ENCODE peak calls at places on chromosome 6, in eight cellular contexts. One of them, this sample, is unnamed.

GRCh38 chr6:32179746-32180405 is 1.7 kb downstream of the RNF5 start:
- DNase-seq in neural progenitor cell: no peak
- DNase-seq in A549: no peak
- DNase-seq in cardiac fibroblast: no peak
- DNase-seq in tibial nerve: no peak
- DNase-seq in fibroblast of mammary gland: no peak
- DNase-seq in astrocyte of the cerebellum: no peak
- DNase-seq in colonic mucosa: no peak
- DNase-seq in this sample: no peak

GRCh38 chr6:28657756-28658465 is 132.2 kb downstream of the GPX5 start:
- DNase-seq in astrocyte of the cerebellum: no peak
- DNase-seq in fibroblast of mammary gland: peak; percentile 68
- DNase-seq in cardiac fibroblast: peak; percentile 73
- DNase-seq in colonic mucosa: peak; percentile 59
- DNase-seq in neural progenitor cell: peak; percentile 68
- DNase-seq in tibial nerve: no peak
- DNase-seq in A549: peak; percentile 58
- DNase-seq in this sample: no peak

GRCh38 chr6:135540207-135540877 is 42.8 kb upstream of the AHI1 start:
- DNase-seq in tibial nerve: no peak
- DNase-seq in neural progenitor cell: no peak
- DNase-seq in fibroblast of mammary gland: peak; percentile 60
- DNase-seq in colonic mucosa: no peak
- DNase-seq in cardiac fibroblast: peak; percentile 80
- DNase-seq in astrocyte of the cerebellum: peak; percentile 36
- DNase-seq in A549: peak; percentile 21
- DNase-seq in this sample: no peak

GRCh38 chr6:30601815-30602641 is 15.0 kb downstream of the PPP1R10 start:
- DNase-seq in cardiac fibroblast: no peak
- DNase-seq in astrocyte of the cerebellum: no peak
- DNase-seq in A549: no peak
- DNase-seq in colonic mucosa: no peak
- DNase-seq in tibial nerve: no peak
- DNase-seq in neural progenitor cell: no peak
- DNase-seq in fibroblast of mammary gland: no peak
- DNase-seq in this sample: no peak

GRCh38 chr6:31158863-31159855 is 770 bp downstream of the TCF19 start:
- DNase-seq in fibroblast of mammary gland: peak; percentile 24
- DNase-seq in tibial nerve: no peak
- DNase-seq in cardiac fibroblast: peak; percentile 17
- DNase-seq in colonic mucosa: peak; percentile 34
- DNase-seq in neural progenitor cell: peak; percentile 46
- DNase-seq in astrocyte of the cerebellum: no peak
- DNase-seq in A549: no peak
- DNase-seq in this sample: no peak

GRCh38 chr6:136067731-136068341 is 182.3 kb downstream of the MTFR2 start:
- DNase-seq in colonic mucosa: no peak
- DNase-seq in neural progenitor cell: peak; percentile 41
- DNase-seq in A549: no peak
- DNase-seq in fibroblast of mammary gland: peak; percentile 49
- DNase-seq in astrocyte of the cerebellum: peak; percentile 85
- DNase-seq in tibial nerve: no peak
- DNase-seq in cardiac fibroblast: peak; percentile 84
- DNase-seq in this sample: peak; percentile 98

GRCh38 chr6:5521322-5521721 is 260.0 kb downstream of the FARS2 start:
- DNase-seq in tibial nerve: no peak
- DNase-seq in colonic mucosa: no peak
- DNase-seq in cardiac fibroblast: no peak
- DNase-seq in A549: no peak
- DNase-seq in astrocyte of the cerebellum: no peak
- DNase-seq in fibroblast of mammary gland: no peak
- DNase-seq in neural progenitor cell: no peak
- DNase-seq in this sample: no peak

GRCh38 chr6:168884646-168885086 is 369.0 kb downstream of the THBS2 start:
- DNase-seq in cardiac fibroblast: peak; percentile 62
- DNase-seq in fibroblast of mammary gland: peak; percentile 51
- DNase-seq in neural progenitor cell: peak; percentile 79
- DNase-seq in tibial nerve: peak; percentile 43
- DNase-seq in colonic mucosa: peak; percentile 75
- DNase-seq in astrocyte of the cerebellum: peak; percentile 2
- DNase-seq in A549: peak; percentile 34
- DNase-seq in this sample: no peak

GRCh38 chr6:67629268-67629667 is 1005.8 kb upstream of the ADGRB3 start:
- DNase-seq in neural progenitor cell: no peak
- DNase-seq in A549: no peak
- DNase-seq in fibroblast of mammary gland: peak; percentile 80
- DNase-seq in colonic mucosa: no peak
- DNase-seq in tibial nerve: no peak
- DNase-seq in cardiac fibroblast: peak; percentile 65
- DNase-seq in astrocyte of the cerebellum: no peak
- DNase-seq in this sample: no peak

GRCh38 chr6:139508023-139508422 is 133.6 kb upstream of the CITED2 start:
- DNase-seq in fibroblast of mammary gland: peak; percentile 42
- DNase-seq in cardiac fibroblast: peak; percentile 52
- DNase-seq in neural progenitor cell: no peak
- DNase-seq in colonic mucosa: no peak
- DNase-seq in astrocyte of the cerebellum: no peak
- DNase-seq in tibial nerve: no peak
- DNase-seq in A549: no peak
- DNase-seq in this sample: no peak

GRCh38 chr6:96742702-96743101 is 94.6 kb downstream of the GPR63 start:
- DNase-seq in cardiac fibroblast: no peak
- DNase-seq in colonic mucosa: no peak
- DNase-seq in A549: no peak
- DNase-seq in astrocyte of the cerebellum: no peak
- DNase-seq in tibial nerve: no peak
- DNase-seq in neural progenitor cell: no peak
- DNase-seq in fibroblast of mammary gland: no peak
- DNase-seq in this sample: no peak

GRCh38 chr6:41780623-41781301 is at the start of gene PRICKLE4:
- DNase-seq in cardiac fibroblast: peak; percentile 69
- DNase-seq in astrocyte of the cerebellum: no peak
- DNase-seq in tibial nerve: no peak
- DNase-seq in fibroblast of mammary gland: no peak
- DNase-seq in colonic mucosa: peak; percentile 74
- DNase-seq in A549: peak; percentile 29
- DNase-seq in neural progenitor cell: peak; percentile 69
- DNase-seq in this sample: no peak

GRCh38 chr6:34324738-34325444 is 67.6 kb downstream of the NUDT3 start:
- DNase-seq in A549: no peak
- DNase-seq in colonic mucosa: no peak
- DNase-seq in astrocyte of the cerebellum: peak; percentile 39
- DNase-seq in cardiac fibroblast: peak; percentile 79
- DNase-seq in fibroblast of mammary gland: peak; percentile 71
- DNase-seq in tibial nerve: no peak
- DNase-seq in neural progenitor cell: peak; percentile 17
- DNase-seq in this sample: no peak

GRCh38 chr6:141110486-141110885 is 1022.2 kb upstream of the GJE1 start:
- DNase-seq in astrocyte of the cerebellum: no peak
- DNase-seq in tibial nerve: no peak
- DNase-seq in cardiac fibroblast: peak; percentile 61
- DNase-seq in fibroblast of mammary gland: peak; percentile 62
- DNase-seq in neural progenitor cell: no peak
- DNase-seq in colonic mucosa: no peak
- DNase-seq in A549: no peak
- DNase-seq in this sample: no peak

GRCh38 chr6:64479134-64479533 is 843.5 kb downstream of the PHF3 start:
- DNase-seq in colonic mucosa: no peak
- DNase-seq in neural progenitor cell: no peak
- DNase-seq in cardiac fibroblast: no peak
- DNase-seq in tibial nerve: no peak
- DNase-seq in astrocyte of the cerebellum: no peak
- DNase-seq in A549: no peak
- DNase-seq in fibroblast of mammary gland: no peak
- DNase-seq in this sample: no peak

GRCh38 chr6:73672290-73672689 is 18.5 kb upstream of the SLC17A5 start:
- DNase-seq in tibial nerve: no peak
- DNase-seq in fibroblast of mammary gland: no peak
- DNase-seq in colonic mucosa: no peak
- DNase-seq in astrocyte of the cerebellum: no peak
- DNase-seq in neural progenitor cell: no peak
- DNase-seq in A549: no peak
- DNase-seq in cardiac fibroblast: no peak
- DNase-seq in this sample: no peak

GRCh38 chr6:148760568-148761531 is 14.0 kb downstream of the UST start:
- DNase-seq in fibroblast of mammary gland: peak; percentile 98
- DNase-seq in cardiac fibroblast: peak; percentile 95
- DNase-seq in neural progenitor cell: peak; percentile 63
- DNase-seq in astrocyte of the cerebellum: peak; percentile 84
- DNase-seq in A549: no peak
- DNase-seq in tibial nerve: peak; percentile 68
- DNase-seq in colonic mucosa: peak; percentile 41
- DNase-seq in this sample: no peak

GRCh38 chr6:43575772-43576551 is at the start of the genes POLH and XPO5:
- DNase-seq in colonic mucosa: peak; percentile 93
- DNase-seq in cardiac fibroblast: peak; percentile 94
- DNase-seq in tibial nerve: peak; percentile 78
- DNase-seq in neural progenitor cell: peak; percentile 98
- DNase-seq in astrocyte of the cerebellum: peak; percentile 71
- DNase-seq in fibroblast of mammary gland: peak; percentile 86
- DNase-seq in A549: peak; percentile 91
- DNase-seq in this sample: no peak
- TF ChIP-seq CTCF in colonic mucosa: no peak
- TF ChIP-seq CTCF in cardiac fibroblast: no peak
- TF ChIP-seq CTCF in tibial nerve: peak; percentile 43
- TF ChIP-seq CTCF in neural progenitor cell: no peak
- TF ChIP-seq CTCF in astrocyte of the cerebellum: peak; percentile 18
- TF ChIP-seq CTCF in fibroblast of mammary gland: peak; percentile 14
- TF ChIP-seq CTCF in A549: no peak
- TF ChIP-seq CTCF in this sample: peak; percentile 37

GRCh38 chr6:125945378-125946141 is 11.0 kb upstream of the HINT3 start:
- DNase-seq in neural progenitor cell: no peak
- DNase-seq in fibroblast of mammary gland: no peak
- DNase-seq in cardiac fibroblast: peak; percentile 71
- DNase-seq in colonic mucosa: no peak
- DNase-seq in astrocyte of the cerebellum: no peak
- DNase-seq in A549: peak; percentile 70
- DNase-seq in tibial nerve: no peak
- DNase-seq in this sample: no peak

GRCh38 chr6:125944434-125944816 is 12.1 kb upstream of the HINT3 start:
- DNase-seq in fibroblast of mammary gland: peak; percentile 69
- DNase-seq in cardiac fibroblast: peak; percentile 93
- DNase-seq in colonic mucosa: peak; percentile 79
- DNase-seq in A549: peak; percentile 89
- DNase-seq in astrocyte of the cerebellum: no peak
- DNase-seq in neural progenitor cell: no peak
- DNase-seq in tibial nerve: peak; percentile 21
- DNase-seq in this sample: no peak

GRCh38 chr6:125944896-125945295 is 11.7 kb upstream of the HINT3 start:
- DNase-seq in neural progenitor cell: no peak
- DNase-seq in astrocyte of the cerebellum: no peak
- DNase-seq in tibial nerve: no peak
- DNase-seq in A549: no peak
- DNase-seq in fibroblast of mammary gland: no peak
- DNase-seq in colonic mucosa: no peak
- DNase-seq in cardiac fibroblast: no peak
- DNase-seq in this sample: no peak

GRCh38 chr6:125942677-125943527 is 13.7 kb upstream of the HINT3 start:
- DNase-seq in A549: no peak
- DNase-seq in neural progenitor cell: no peak
- DNase-seq in colonic mucosa: peak; percentile 60
- DNase-seq in tibial nerve: no peak
- DNase-seq in cardiac fibroblast: no peak
- DNase-seq in fibroblast of mammary gland: no peak
- DNase-seq in astrocyte of the cerebellum: no peak
- DNase-seq in this sample: no peak

GRCh38 chr6:125943528-125944433 is 12.8 kb upstream of the HINT3 start:
- DNase-seq in neural progenitor cell: no peak
- DNase-seq in fibroblast of mammary gland: no peak
- DNase-seq in colonic mucosa: no peak
- DNase-seq in astrocyte of the cerebellum: no peak
- DNase-seq in tibial nerve: no peak
- DNase-seq in cardiac fibroblast: no peak
- DNase-seq in A549: no peak
- DNase-seq in this sample: no peak
- H3K4me3 ChIP-seq in neural progenitor cell: no peak overlapping the region
- H3K4me3 ChIP-seq in fibroblast of mammary gland: no peak overlapping the region
- H3K4me3 ChIP-seq in colonic mucosa: no peak overlapping the region
- H3K4me3 ChIP-seq in astrocyte of the cerebellum: no peak overlapping the region
- H3K4me3 ChIP-seq in tibial nerve: no peak overlapping the region
- H3K4me3 ChIP-seq in cardiac fibroblast: no peak overlapping the region
- H3K4me3 ChIP-seq in A549: no peak overlapping the region
- H3K4me3 ChIP-seq in this sample: no peak overlapping the region

GRCh38 chr6:76275746-76276145 is 203.3 kb upstream of the IMPG1 start:
- DNase-seq in neural progenitor cell: peak; percentile 29
- DNase-seq in tibial nerve: no peak
- DNase-seq in fibroblast of mammary gland: no peak
- DNase-seq in A549: no peak
- DNase-seq in cardiac fibroblast: no peak
- DNase-seq in colonic mucosa: no peak
- DNase-seq in astrocyte of the cerebellum: no peak
- DNase-seq in this sample: no peak
- TF ChIP-seq CTCF in neural progenitor cell: peak; percentile 33
- TF ChIP-seq CTCF in tibial nerve: no peak
- TF ChIP-seq CTCF in fibroblast of mammary gland: no peak
- TF ChIP-seq CTCF in A549: no peak
- TF ChIP-seq CTCF in cardiac fibroblast: no peak
- TF ChIP-seq CTCF in colonic mucosa: no peak
- TF ChIP-seq CTCF in astrocyte of the cerebellum: no peak
- TF ChIP-seq CTCF in this sample: no peak

GRCh38 chr6:6941201-6941600 is 166.6 kb upstream of the RREB1 start:
- DNase-seq in neural progenitor cell: no peak
- DNase-seq in colonic mucosa: no peak
- DNase-seq in A549: no peak
- DNase-seq in tibial nerve: no peak
- DNase-seq in fibroblast of mammary gland: no peak
- DNase-seq in astrocyte of the cerebellum: no peak
- DNase-seq in cardiac fibroblast: no peak
- DNase-seq in this sample: no peak

GRCh38 chr6:6942826-6943225 is 164.9 kb upstream of the RREB1 start:
- DNase-seq in neural progenitor cell: no peak
- DNase-seq in tibial nerve: peak; percentile 21
- DNase-seq in astrocyte of the cerebellum: peak; percentile 31
- DNase-seq in cardiac fibroblast: peak; percentile 12
- DNase-seq in colonic mucosa: no peak
- DNase-seq in A549: no peak
- DNase-seq in fibroblast of mammary gland: peak; percentile 25
- DNase-seq in this sample: no peak

GRCh38 chr6:6940031-6940664 is 167.6 kb upstream of the RREB1 start:
- DNase-seq in fibroblast of mammary gland: no peak
- DNase-seq in cardiac fibroblast: no peak
- DNase-seq in astrocyte of the cerebellum: no peak
- DNase-seq in tibial nerve: no peak
- DNase-seq in neural progenitor cell: no peak
- DNase-seq in colonic mucosa: no peak
- DNase-seq in A549: no peak
- DNase-seq in this sample: no peak

GRCh38 chr6:6946477-6947145 is 161.2 kb upstream of the RREB1 start:
- DNase-seq in colonic mucosa: no peak
- DNase-seq in A549: no peak
- DNase-seq in neural progenitor cell: no peak
- DNase-seq in cardiac fibroblast: no peak
- DNase-seq in astrocyte of the cerebellum: no peak
- DNase-seq in tibial nerve: no peak
- DNase-seq in fibroblast of mammary gland: no peak
- DNase-seq in this sample: no peak

DNA sequence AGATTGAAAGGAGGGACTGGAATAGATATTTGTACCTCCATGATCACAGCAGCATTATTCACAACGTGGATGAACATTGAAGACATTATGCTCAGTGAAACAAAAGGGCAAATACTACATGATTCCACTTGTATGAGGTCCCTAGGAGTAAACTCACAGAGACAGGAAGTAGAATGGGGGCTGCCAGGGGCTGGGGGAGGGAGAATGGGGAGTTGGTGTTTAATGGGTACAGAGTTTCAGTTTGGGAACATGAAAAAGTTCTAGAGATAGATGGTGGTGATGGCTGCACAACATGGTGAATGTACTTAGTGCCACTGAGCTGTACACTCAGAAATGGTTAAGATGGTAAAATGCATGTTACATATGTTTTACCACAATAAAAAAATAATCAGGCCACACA is 164.3 kb upstream of the RREB1 start:
- DNase-seq in A549: no peak
- DNase-seq in fibroblast of mammary gland: no peak
- DNase-seq in neural progenitor cell: no peak
- DNase-seq in cardiac fibroblast: no peak
- DNase-seq in astrocyte of the cerebellum: no peak
- DNase-seq in tibial nerve: no peak
- DNase-seq in colonic mucosa: no peak
- DNase-seq in this sample: no peak
- H3K4me3 ChIP-seq in A549: no peak overlapping the region
- H3K4me3 ChIP-seq in fibroblast of mammary gland: no peak overlapping the region
- H3K4me3 ChIP-seq in neural progenitor cell: no peak overlapping the region
- H3K4me3 ChIP-seq in cardiac fibroblast: no peak overlapping the region
- H3K4me3 ChIP-seq in astrocyte of the cerebellum: no peak overlapping the region
- H3K4me3 ChIP-seq in tibial nerve: no peak overlapping the region
- H3K4me3 ChIP-seq in colonic mucosa: no peak overlapping the region
- H3K4me3 ChIP-seq in this sample: no peak overlapping the region

This sample was measured in epithelial cell of proximal tubule.